ENCODE peak calls at places on chromosomes 4 and X, in four cellular contexts. S, A, H and K are unnamed samples.
A peak's percentile ranks its signal among the peaks of the same experiment; 100 is the strongest.

GRCh38 chr4:56296449-56296990 is 90.8 kb downstream of the AASDH start:
- DNase-seq in S (no peak), H (no peak), A (no peak), K (no peak)

GRCh38 chrX:70979136-70979762 is 48.4 kb upstream of the SLC7A3 start:
- DNase-seq in S (no peak), H (no peak), A (peak; percentile 33), K (no peak)

GRCh38 chr4:189765271-189765670 is 175.4 kb upstream of the FRG1 start:
- DNase-seq in S (no peak), A (no peak), H (no peak), K (no peak)

GRCh38 chr4:48247142-48247877 is 22.3 kb downstream of the TEC start:
- DNase-seq in S (no peak), A (peak; percentile 8), H (no peak), K (no peak)

GRCh38 chr4:78954048-78954666 is 14.9 kb upstream of the PAQR3 start:
- DNase-seq in S (no peak), A (peak; percentile 38), H (no peak), K (no peak)

GRCh38 chrX:46582964-46583363 is 9.4 kb downstream of the CHST7 start:
- DNase-seq in H (no peak), S (no peak), A (peak; percentile 23), K (no peak)

GRCh38 chr4:108166038-108166437 is 2.7 kb downstream of the LEF1 start:
- DNase-seq in S (no peak), A (no peak), H (no peak), K (no peak)

GRCh38 chr4:4578981-4579380 is 37.1 kb upstream of the STX18 start:
- DNase-seq in S (no peak), A (no peak), H (no peak), K (no peak)

GRCh38 chrX:106903291-106903820 is at the start of gene RIPPLY1:
- DNase-seq in A (no peak), H (no peak), S (no peak), K (no peak)

GRCh38 chrX:41300758-41301437 is 33.1 kb upstream of the DDX3X start:
- DNase-seq in S (no peak), A (peak; percentile 44), H (no peak), K (no peak)